ENCODE peak calls at places on chromosomes 13 and 19, in eight cellular contexts. B, W, G, L, T, H, P and M are unnamed samples.

GRCh38 chr13:74206061-74206561 is 71.9 kb upstream of the KLF12 start:
- DNase-seq in T (no peak), H (no peak), L (no peak), W (peak), B (peak), G (peak), P (no peak), M (no peak)

GRCh38 chr13:77565635-77566034 is 30.1 kb downstream of the SCEL start:
- DNase-seq in G (peak), B (peak), T (peak), W (peak), L (peak), P (peak), H (peak), M (no peak)

GRCh38 chr19:19591133-19591825 is 27.2 kb downstream of the PBX4 start:
- DNase-seq in L (no peak), B (peak), W (peak), P (peak), G (peak), H (no peak), T (no peak), M (peak)

GRCh38 chr13:20001351-20001750 is 42.8 kb downstream of the ZMYM2 start:
- DNase-seq in G (peak), T (no peak), W (peak), P (no peak), H (no peak), B (no peak), L (no peak), M (no peak)

GRCh38 chr19:49210108-49210900 is 52.7 kb downstream of the TRPM4 start:
- DNase-seq in L (peak), H (peak), T (no peak), G (peak), P (peak), B (no peak), W (no peak), M (no peak)

GRCh38 chr19:41352609-41353465 is 885 bp downstream of the TGFB1 start:
- DNase-seq in B (peak), G (peak), L (peak), W (peak), P (peak), H (peak), T (no peak), M (no peak)

GRCh38 chr13:101673360-101674105 is 221.1 kb downstream of the ITGBL1 start:
- DNase-seq in W (no peak), B (peak), H (no peak), T (no peak), P (no peak), L (no peak), G (no peak), M (no peak)

GRCh38 chr13:27264181-27264580 is 6.4 kb upstream of the RASL11A start:
- DNase-seq in B (no peak), L (peak), G (peak), T (no peak), H (peak), P (peak), W (peak), M (no peak)

GRCh38 chr13:66503890-66504289 is 726.2 kb downstream of the PCDH9 start:
- DNase-seq in L (no peak), T (no peak), P (peak), H (no peak), G (no peak), W (no peak), B (no peak), M (no peak)

DNA sequence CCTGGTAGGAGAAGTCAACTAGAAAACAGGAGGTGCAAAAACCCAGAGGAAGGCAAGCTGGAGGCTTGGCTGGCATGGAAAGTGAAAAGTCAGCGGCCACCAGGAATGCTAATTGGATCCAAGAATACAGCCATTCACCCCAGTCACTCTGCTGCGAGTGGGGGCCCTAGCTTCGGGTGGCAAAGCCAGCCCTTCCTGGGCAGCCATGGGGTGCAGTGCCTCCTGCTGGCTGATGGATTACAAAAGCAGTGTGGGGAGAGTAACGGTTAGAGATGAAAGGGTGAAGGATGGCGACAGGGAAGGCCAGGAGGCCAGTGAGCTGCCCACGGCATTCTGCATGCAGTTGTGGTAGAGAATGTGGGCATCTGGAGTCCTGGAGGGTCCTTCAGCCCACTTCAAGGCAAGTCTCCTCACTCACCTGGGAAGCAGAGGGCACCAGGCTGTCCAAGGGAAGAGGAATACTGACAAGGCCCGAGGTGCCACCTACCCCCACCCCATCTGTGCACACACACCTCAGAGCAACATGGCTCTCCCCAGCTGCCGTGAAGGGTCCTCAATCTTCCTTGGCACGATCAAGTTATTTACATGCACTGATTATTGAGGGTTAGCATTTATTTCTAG is 20.3 kb upstream of the EPHX3 start:
- DNase-seq in H (no peak), W (peak), P (no peak), G (peak), B (no peak), L (no peak), T (no peak), M (no peak)
- TF ChIP-seq CTCF in H (peak), W (peak), P (peak), G (peak), B (peak), L (peak), T (peak), M (peak)

GRCh38 chr13:30363725-30364124 is 56.4 kb upstream of the KATNAL1 start:
- DNase-seq in G (no peak), T (no peak), L (no peak), W (no peak), H (no peak), B (no peak), P (no peak), M (no peak)
- H2AFZ ChIP-seq in G (peak), T (no peak), L (no peak), W (peak), H (peak), B (no peak), P (peak), M (no peak)

GRCh38 chr19:34403784-34404108 is 453 bp upstream of the PDCD2L start:
- DNase-seq in T (no peak), G (no peak), H (no peak), L (no peak), B (no peak), P (no peak), W (no peak), M (no peak)
- H3K27ac ChIP-seq in T (peak), G (peak), H (peak), L (no peak), B (peak), P (peak), W (peak), M (peak)

DNA sequence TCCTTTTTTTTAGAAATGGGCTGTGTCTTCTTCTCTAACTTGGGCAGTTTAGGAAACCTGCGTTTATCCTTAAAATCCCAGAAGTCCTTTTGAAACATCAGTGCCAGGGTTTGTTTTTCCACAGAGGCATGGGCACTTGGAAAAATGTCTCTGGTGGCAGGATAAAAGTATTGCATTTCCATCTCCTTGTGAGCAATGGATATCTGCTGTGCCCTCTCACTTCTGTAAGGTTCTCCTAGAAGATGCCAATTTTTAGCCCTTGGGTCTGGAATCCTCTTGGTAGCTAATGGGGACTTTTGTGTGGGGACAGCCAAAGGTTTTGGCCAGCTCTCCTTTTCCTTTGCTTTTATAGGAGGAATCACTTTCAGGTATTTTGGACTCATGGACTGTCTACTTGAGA is 21.0 kb downstream of the WDR87 start:
- DNase-seq in P (no peak), B (no peak), L (no peak), T (no peak), G (no peak), H (no peak), W (no peak), M (no peak)
- TF ChIP-seq CTCF in P (no peak), B (no peak), L (no peak), T (peak), G (no peak), H (no peak), W (no peak), M (no peak)

DNA sequence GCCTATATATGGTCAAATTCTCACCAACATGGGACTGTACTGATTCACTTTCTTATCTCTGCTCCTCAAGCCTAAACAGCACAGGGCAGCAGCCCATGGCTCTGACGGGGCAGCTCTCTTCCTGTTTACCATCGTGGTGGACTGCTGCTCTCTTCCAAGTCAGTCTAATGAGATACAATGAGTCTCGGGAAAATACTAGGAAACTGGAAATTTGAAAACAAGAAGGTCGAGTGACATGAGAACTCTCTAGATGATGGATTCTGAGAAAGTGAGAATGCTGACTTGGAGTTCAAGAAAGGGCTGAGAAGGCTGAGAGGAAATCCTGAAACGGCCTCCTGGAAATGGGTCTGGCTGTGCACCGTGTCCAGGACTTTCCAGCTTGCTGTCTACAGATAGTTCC is 122.8 kb upstream of the ARGLU1 start:
- DNase-seq in H (no peak), B (no peak), T (no peak), L (no peak), G (no peak), W (no peak), P (no peak), M (no peak)
- H2AFZ ChIP-seq in H (no peak), B (no peak), T (no peak), L (no peak), G (no peak), W (no peak), P (no peak), M (no peak)

GRCh38 chr13:33110386-33110712 is 94.1 kb downstream of the KL start:
- DNase-seq in H (no peak), T (no peak), L (no peak), B (no peak), P (no peak), G (no peak), W (no peak), M (no peak)
- H3K27ac ChIP-seq in H (no peak), T (no peak), L (no peak), B (no peak), P (peak), G (peak), W (peak), M (no peak)

DNA sequence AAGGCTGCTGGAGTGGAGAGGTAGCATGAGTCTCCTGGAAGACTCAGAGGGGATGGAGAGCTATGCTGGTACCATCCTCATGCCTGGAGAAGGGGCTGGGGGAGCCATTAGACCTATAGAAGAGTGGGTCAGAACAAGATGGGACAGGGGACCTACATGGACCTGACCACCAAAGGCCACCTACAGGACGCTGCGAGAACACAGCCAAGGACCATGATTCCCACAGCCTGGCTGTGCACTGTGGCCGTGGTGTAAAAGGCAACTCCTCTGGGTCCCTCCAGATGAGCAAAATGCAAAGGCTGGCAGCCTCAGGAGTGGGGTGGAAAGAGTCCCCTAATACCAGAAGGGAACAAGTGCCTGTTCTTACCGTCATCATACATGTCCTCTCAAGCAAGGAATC is 216.2 kb downstream of the SLC7A1 start:
- DNase-seq in H (no peak), B (no peak), W (no peak), T (no peak), L (no peak), G (no peak), P (no peak), M (no peak)
- TF ChIP-seq CTCF in H (no peak), B (no peak), W (no peak), T (peak), L (no peak), G (no peak), P (no peak), M (no peak)

GRCh38 chr13:43804461-43805070 is 17.8 kb upstream of the ENOX1 start:
- DNase-seq in W (peak), T (peak), L (peak), H (peak), B (peak), P (peak), G (peak), M (no peak)
- H2AFZ ChIP-seq in W (peak), T (peak), L (no peak), H (peak), B (peak), P (no peak), G (no peak), M (peak)

GRCh38 chr19:22517496-22518411 is 95.6 kb upstream of the ZNF98 start:
- DNase-seq in T (no peak), H (peak), L (no peak), G (no peak), B (no peak), P (no peak), W (no peak), M (no peak)
- H3K27ac ChIP-seq in T (no peak), H (no peak), L (no peak), G (no peak), B (no peak), P (no peak), W (no peak), M (no peak)

GRCh38 chr19:15125232-15126067 is 18.2 kb downstream of the SYDE1 start:
- DNase-seq in P (peak), T (peak), G (peak), L (peak), H (peak), W (peak), B (peak), M (peak)
- TF ChIP-seq CTCF in P (no peak), T (no peak), G (no peak), L (peak), H (no peak), W (no peak), B (no peak), M (no peak)